ENCODE peak calls at places on chromosome 7, in four cellular contexts. A, D, B and L are unnamed samples.
A peak's percentile ranks its signal among the peaks of the same experiment; 100 is the strongest.

GRCh38 chr7:11613292-11613930 is 218.6 kb downstream of the THSD7A start:
- DNase-seq in A (no peak), D (no peak), B (no peak), L (no peak)

GRCh38 chr7:43756368-43757072 is 2.0 kb upstream of the BLVRA start:
- DNase-seq in B (no peak), A (no peak), D (peak; percentile 7), L (no peak)

GRCh38 chr7:151136515-151136908 is 31.0 kb downstream of the GBX1 start:
- DNase-seq in D (no peak), A (no peak), B (no peak), L (no peak)

GRCh38 chr7:46776790-46777189 is 805.1 kb downstream of the TNS3 start:
- DNase-seq in A (no peak), D (no peak), B (peak; percentile 17), L (no peak)

GRCh38 chr7:7312323-7312722 is 130.0 kb downstream of the C1GALT1 start:
- DNase-seq in A (no peak), B (no peak), D (no peak), L (no peak)

GRCh38 chr7:72336887-72337821 is 75.0 kb downstream of the CALN1 start:
- DNase-seq in B (no peak), A (peak; percentile 53), D (no peak), L (no peak)

GRCh38 chr7:47672966-47673365 is 91.1 kb upstream of the TNS3 start:
- DNase-seq in D (no peak), A (no peak), B (no peak), L (no peak)

GRCh38 chr7:121020243-121020642 is 31.7 kb downstream of the CPED1 start:
- DNase-seq in D (no peak), B (no peak), A (no peak), L (no peak)

GRCh38 chr7:45665172-45665571 is 91.0 kb downstream of the ADCY1 start:
- DNase-seq in A (peak; percentile 18), D (no peak), B (no peak), L (no peak)

GRCh38 chr7:21113609-21114416 is 314.1 kb upstream of the SP4 start:
- DNase-seq in A (no peak), D (no peak), B (no peak), L (no peak)

GRCh38 chr7:35727571-35727970 is 32.6 kb upstream of the HERPUD2 start:
- DNase-seq in D (no peak), B (no peak), A (no peak), L (no peak)

GRCh38 chr7:125450749-125451148 is 521.1 kb upstream of the POT1 start:
- DNase-seq in D (no peak), A (no peak), B (no peak), L (no peak)

GRCh38 chr7:158042156-158042880 is 545.3 kb downstream of the PTPRN2 start:
- DNase-seq in B (no peak), D (no peak), A (no peak), L (no peak)

GRCh38 chr7:104784678-104785077 is 229.3 kb upstream of the KMT2E start:
- DNase-seq in B (no peak), A (no peak), D (no peak), L (no peak)

GRCh38 chr7:141359740-141360413 is 191.3 kb upstream of the AGK start:
- DNase-seq in B (no peak), A (no peak), D (no peak), L (no peak)

GRCh38 chr7:24812313-24812945 is 55.2 kb upstream of the GSDME start:
- DNase-seq in B (peak; percentile 34), A (peak; percentile 51), D (no peak), L (peak; percentile 27)

GRCh38 chr7:100211342-100211780 is 8.4 kb upstream of the PVRIG start:
- DNase-seq in D (no peak), B (no peak), A (no peak), L (no peak)

GRCh38 chr7:130971297-130971696 is 237.3 kb upstream of the KLF14 start:
- DNase-seq in A (no peak), D (no peak), B (no peak), L (no peak)

GRCh38 chr7:25314094-25314708 is 85.9 kb upstream of the NPVF start:
- DNase-seq in D (no peak), B (no peak), A (no peak), L (no peak)

GRCh38 chr7:138278601-138279000 is 181.5 kb upstream of the TRIM24 start:
- DNase-seq in B (no peak), D (no peak), A (no peak), L (no peak)

GRCh38 chr7:142808802-142809583 is 38.2 kb downstream of the PRSS2 start:
- DNase-seq in A (no peak), D (no peak), B (no peak), L (no peak)

GRCh38 chr7:90723866-90724265 is 127.7 kb downstream of the CDK14 start:
- DNase-seq in D (no peak), A (no peak), B (no peak), L (no peak)

GRCh38 chr7:114934758-114935157 is 12.9 kb downstream of the MDFIC start:
- DNase-seq in A (no peak), B (no peak), D (no peak), L (no peak)

GRCh38 chr7:98212532-98213041 is 1.3 kb downstream of the BHLHA15 start:
- DNase-seq in A (peak; percentile 25), B (no peak), D (no peak), L (no peak)

GRCh38 chr7:117247809-117248208 is 75.0 kb downstream of the WNT2 start:
- DNase-seq in D (no peak), B (no peak), A (no peak), L (no peak)

GRCh38 chr7:70316745-70317144 is 718.5 kb downstream of the AUTS2 start:
- DNase-seq in A (no peak), B (no peak), D (no peak), L (no peak)

GRCh38 chr7:114415054-114415997 is 711 bp downstream of the FOXP2 start:
- DNase-seq in B (no peak), A (no peak), D (no peak), L (no peak)

GRCh38 chr7:108459922-108460551 is 3.8 kb upstream of the NRCAM start:
- DNase-seq in B (peak; percentile 32), A (no peak), D (peak; percentile 29), L (no peak)

GRCh38 chr7:41579961-41580935 is 122.6 kb downstream of the INHBA start:
- DNase-seq in A (no peak), D (peak; percentile 26), B (peak; percentile 10), L (no peak)

GRCh38 chr7:28748346-28748745 is 209.8 kb downstream of the TRIL start:
- DNase-seq in D (no peak), A (no peak), B (no peak), L (no peak)

GRCh38 chr7:158997471-158997870 is 141.1 kb downstream of the DYNC2I1 start:
- DNase-seq in D (no peak), B (no peak), A (no peak), L (no peak)

GRCh38 chr7:55152490-55152889 is 133.7 kb downstream of the EGFR start:
- DNase-seq in B (no peak), D (no peak), A (no peak), L (no peak)

GRCh38 chr7:34069676-34070075 is 164.3 kb downstream of the BMPER start:
- DNase-seq in D (no peak), B (no peak), A (no peak), L (no peak)

GRCh38 chr7:27788438-27788837 is 48.5 kb downstream of the TAX1BP1 start:
- DNase-seq in D (no peak), B (no peak), A (no peak), L (no peak)

GRCh38 chr7:28406192-28406591 is 6.1 kb upstream of the CREB5 start:
- DNase-seq in D (no peak), B (no peak), A (peak; percentile 54), L (no peak)